ENCODE peak calls at places on chromosomes 6 and 20, in five cellular contexts. C, H, G, A and L are unnamed samples.

GRCh38 chr6:107140581-107140980 is 25.3 kb upstream of the BEND3 start:
- DNase-seq in C (no peak), H (no peak), A (no peak), G (no peak), L (no peak)

GRCh38 chr20:34995192-34995591 is 39.5 kb downstream of the MYH7B start:
- DNase-seq in A (no peak), G (no peak), H (no peak), C (no peak), L (peak)

GRCh38 chr6:27592107-27592480 is 119.2 kb upstream of the ZNF184 start:
- DNase-seq in C (no peak), G (no peak), A (no peak), H (no peak), L (no peak)

GRCh38 chr20:57055345-57055744 is 211.1 kb downstream of the BMP7 start:
- DNase-seq in G (no peak), A (no peak), H (no peak), C (no peak), L (no peak)

GRCh38 chr6:160110724-160111123 is 10.9 kb upstream of the SLC22A1 start:
- DNase-seq in A (no peak), H (no peak), G (no peak), C (no peak), L (no peak)

GRCh38 chr6:31639449-31639861 is 13.0 kb downstream of the BAG6 start:
- DNase-seq in A (no peak), G (no peak), H (no peak), C (no peak), L (no peak)

GRCh38 chr20:63070301-63070625 is 63.5 kb upstream of the BHLHE23 start:
- DNase-seq in G (no peak), H (no peak), C (no peak), A (no peak), L (no peak)

GRCh38 chr6:130513770-130514169 is 148.0 kb downstream of the TMEM200A start:
- DNase-seq in A (no peak), H (no peak), G (no peak), C (peak), L (no peak)

GRCh38 chr20:45823949-45824835 is 2.9 kb downstream of the TNNC2 start:
- DNase-seq in C (peak), H (peak), A (peak), G (no peak), L (peak)

GRCh38 chr6:170296746-170297576 is 6.1 kb upstream of the DLL1 start:
- DNase-seq in A (no peak), C (no peak), H (no peak), G (no peak), L (peak)

GRCh38 chr6:82113231-82113630 is 134.3 kb downstream of the IBTK start:
- DNase-seq in G (no peak), A (no peak), H (no peak), C (no peak), L (no peak)

GRCh38 chr6:1228754-1229191 is 83.1 kb upstream of the FOXQ1 start:
- DNase-seq in A (no peak), C (no peak), G (no peak), H (no peak), L (no peak)

GRCh38 chr6:152673233-152673632 is 24.5 kb upstream of the MYCT1 start:
- DNase-seq in C (no peak), G (no peak), A (no peak), H (no peak), L (no peak)

GRCh38 chr6:4676016-4676415 is 100.2 kb upstream of the CDYL start:
- DNase-seq in C (no peak), G (no peak), H (no peak), A (no peak), L (peak)

GRCh38 chr20:23503649-23504048 is 12.7 kb downstream of the CST8 start:
- DNase-seq in A (no peak), C (no peak), H (no peak), G (no peak), L (peak)

GRCh38 chr6:169618526-169619490 is 83.0 kb downstream of the WDR27 start:
- DNase-seq in G (no peak), H (no peak), C (no peak), A (no peak), L (no peak)

GRCh38 chr20:4645621-4646020 is 76.1 kb upstream of the PRND start:
- DNase-seq in G (no peak), A (no peak), H (no peak), C (no peak), L (no peak)

GRCh38 chr6:64334646-64335045 is 699.0 kb downstream of the PHF3 start:
- DNase-seq in H (no peak), A (no peak), G (no peak), C (no peak), L (no peak)

GRCh38 chr20:46206025-46206424 is 87.9 kb downstream of the CD40 start:
- DNase-seq in A (no peak), G (peak), H (peak), C (peak), L (no peak)

GRCh38 chr6:166671434-166672061 is 44.5 kb upstream of the RPS6KA2 start:
- DNase-seq in C (no peak), A (no peak), G (no peak), H (no peak), L (no peak)

GRCh38 chr6:136409598-136409997 is 120.0 kb upstream of the BCLAF1 start:
- DNase-seq in G (no peak), C (no peak), A (no peak), H (no peak), L (no peak)

GRCh38 chr20:45069261-45069660 is 31.7 kb downstream of the KCNS1 start:
- DNase-seq in H (no peak), A (no peak), G (no peak), C (no peak), L (no peak)

GRCh38 chr6:3635482-3635881 is 116.0 kb downstream of the PXDC1 start:
- DNase-seq in C (no peak), H (no peak), A (no peak), G (no peak), L (no peak)

GRCh38 chr6:6812427-6812826 is 223.9 kb downstream of the LY86 start:
- DNase-seq in G (no peak), H (no peak), C (no peak), A (no peak), L (no peak)

GRCh38 chr6:134177753-134178229 is 125.4 kb upstream of the SLC2A12 start:
- DNase-seq in A (peak), H (no peak), G (no peak), C (peak), L (no peak)

GRCh38 chr6:100099189-100100074 is 105.4 kb upstream of the MCHR2 start:
- DNase-seq in C (no peak), G (no peak), A (peak), H (no peak), L (no peak)

GRCh38 chr6:3490622-3490980 is 33.8 kb upstream of the SLC22A23 start:
- DNase-seq in A (no peak), G (no peak), H (no peak), C (no peak), L (no peak)

GRCh38 chr6:13715444-13715883 is 3.8 kb upstream of the RANBP9 start:
- DNase-seq in C (no peak), G (no peak), A (peak), H (no peak), L (no peak)

GRCh38 chr20:14055127-14055742 is 59.9 kb downstream of the MACROD2 start:
- DNase-seq in H (no peak), C (no peak), G (peak), A (peak), L (no peak)

GRCh38 chr6:75213732-75214131 is 7.9 kb upstream of the COL12A1 start:
- DNase-seq in G (no peak), A (no peak), H (no peak), C (no peak), L (no peak)

DNA sequence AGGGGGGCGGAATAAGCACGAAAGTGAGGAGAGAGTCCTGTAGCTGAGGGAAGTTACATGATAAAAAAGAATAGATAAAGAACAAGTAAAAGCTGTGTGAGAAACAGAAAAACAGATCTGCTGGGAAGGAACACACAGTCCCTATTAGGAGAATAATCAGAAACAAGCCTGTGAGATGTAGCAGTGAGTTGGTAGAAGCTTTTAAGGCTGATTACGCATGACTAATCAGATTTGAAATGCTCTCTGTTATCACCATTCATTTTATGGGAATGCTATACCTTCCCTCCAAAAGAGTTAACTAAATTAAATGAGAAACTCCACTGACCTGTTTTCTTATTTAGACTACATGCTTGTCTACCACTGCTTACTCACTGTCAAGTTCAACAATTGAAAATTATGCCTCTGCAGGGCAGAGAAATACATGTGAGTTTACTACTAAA is 15.8 kb downstream of the REPS1 start:
- DNase-seq in C (no peak), A (no peak), H (no peak), G (no peak), L (no peak)
- H3K4me3 ChIP-seq in C (no peak), A (no peak), H (no peak), G (no peak), L (no peak)

DNA sequence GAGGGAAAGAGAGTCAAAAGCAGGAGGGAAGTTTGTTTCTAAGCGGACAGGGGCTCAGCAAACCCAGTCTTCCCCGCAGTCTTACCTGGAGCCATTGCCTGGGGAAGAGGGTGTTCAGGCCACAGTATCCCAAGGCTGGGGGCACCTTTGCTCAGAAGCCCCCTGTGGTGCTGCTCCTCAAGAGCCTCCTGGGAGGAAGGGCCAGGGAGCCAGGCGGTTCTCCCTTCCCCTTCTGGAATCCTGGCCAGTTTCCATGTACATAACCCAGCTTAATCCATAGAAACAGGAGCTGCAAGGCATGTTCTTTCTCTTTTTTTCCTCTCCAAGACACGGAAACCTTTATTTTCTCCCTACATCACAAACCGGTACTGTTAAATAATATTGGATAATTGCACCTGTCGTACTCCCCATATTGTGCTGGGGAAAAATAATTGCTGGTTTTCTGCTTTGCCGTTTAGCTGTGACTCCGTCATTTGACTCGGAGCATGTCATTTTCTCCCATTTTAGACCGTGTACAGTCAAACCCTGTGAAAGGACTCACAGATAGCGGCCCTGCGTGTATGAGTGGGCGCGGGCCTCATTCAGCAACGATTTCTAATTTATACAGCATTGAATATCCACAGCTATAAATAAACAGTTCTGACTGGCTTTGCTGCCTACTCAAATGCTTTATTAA is 67.5 kb downstream of the ADTRP start:
- DNase-seq in A (no peak), G (no peak), H (no peak), C (no peak), L (no peak)
- H3K27ac ChIP-seq in A (no peak), G (no peak), H (no peak), C (no peak), L (no peak)

GRCh38 chr20:49698477-49698876 is 15.2 kb downstream of the B4GALT5 start:
- DNase-seq in C (no peak), A (no peak), G (no peak), H (no peak), L (no peak)

GRCh38 chr20:49701313-49701731 is 12.4 kb downstream of the B4GALT5 start:
- DNase-seq in H (no peak), G (no peak), C (no peak), A (no peak), L (no peak)

GRCh38 chr20:49697071-49697470 is 16.6 kb downstream of the B4GALT5 start:
- DNase-seq in A (no peak), H (peak), C (peak), G (no peak), L (peak)

GRCh38 chr20:49700411-49701185 is 13.1 kb downstream of the B4GALT5 start:
- DNase-seq in G (no peak), A (peak), C (no peak), H (no peak), L (no peak)

GRCh38 chr20:49699200-49699992 is 14.3 kb downstream of the B4GALT5 start:
- DNase-seq in C (no peak), H (no peak), A (no peak), G (peak), L (no peak)
- TF ChIP-seq EP300 in C (no peak), H (no peak), A (no peak), G (no peak), L (no peak)

GRCh38 chr6:157821342-157822033 is 1.6 kb upstream of the SNX9 start:
- DNase-seq in H (no peak), A (no peak), G (no peak), C (no peak), L (no peak)

GRCh38 chr6:157822221-157823000 is 635 bp upstream of the SNX9 start:
- DNase-seq in A (no peak), G (peak), H (no peak), C (peak), L (no peak)

GRCh38 chr6:157823523-157824370 is 701 bp downstream of the SNX9 start:
- DNase-seq in H (peak), A (peak), G (peak), C (peak), L (peak)

GRCh38 chr6:157823001-157823522 is at the start of gene SNX9:
- DNase-seq in H (peak), G (peak), C (peak), A (peak), L (peak)

GRCh38 chr6:157825243-157825904 is 2.3 kb downstream of the SNX9 start:
- DNase-seq in A (peak), G (no peak), C (no peak), H (no peak), L (no peak)
- H3K4me3 ChIP-seq in A (peak), G (no peak), C (no peak), H (peak), L (no peak)

GRCh38 chr20:58322083-58322482 is 12.6 kb downstream of the RAB22A start:
- DNase-seq in G (no peak), C (no peak), H (no peak), A (no peak), L (no peak)

GRCh38 chr20:58325914-58326313 is 16.4 kb downstream of the RAB22A start:
- DNase-seq in G (no peak), H (no peak), C (no peak), A (no peak), L (no peak)

GRCh38 chr20:58321205-58321604 is 11.7 kb downstream of the RAB22A start:
- DNase-seq in C (no peak), G (no peak), A (no peak), H (no peak), L (no peak)
- H3K27ac ChIP-seq in C (no peak), G (no peak), A (no peak), H (no peak), L (no peak)

GRCh38 chr6:158647501-158647900 is 2.4 kb upstream of the SYTL3 start:
- DNase-seq in G (no peak), C (no peak), H (no peak), A (no peak), L (no peak)

GRCh38 chr6:158649289-158650143 is at the start of gene SYTL3:
- DNase-seq in C (peak), A (no peak), G (no peak), H (peak), L (peak)

GRCh38 chr6:158645064-158646022 is 800 bp upstream of the DYNLT1 start:
- DNase-seq in A (no peak), H (peak), G (no peak), C (no peak), L (no peak)

GRCh38 chr6:158646023-158646888 is 1.7 kb upstream of the DYNLT1 start:
- DNase-seq in H (peak), G (no peak), A (no peak), C (no peak), L (peak)

GRCh38 chr6:158648682-158649131 is 1.1 kb upstream of the SYTL3 start:
- DNase-seq in H (peak), A (no peak), C (no peak), G (no peak), L (no peak)
- TF ChIP-seq EP300 in H (no peak), A (no peak), C (no peak), G (no peak), L (no peak)